ENCODE peak calls at places on chromosomes 2 and 18, in eight cellular contexts. R is SJSA1; I is cardiac muscle cell; F is astrocyte; K is transverse colon; X is CD8-positive, alpha-beta T cell; M is MM.1S; E is mammary epithelial cell. D is an unnamed sample.

GRCh38 chr18:48832961-48833700 is 117.6 kb downstream of the SMAD7 start:
- DNase-seq in K (peak; percentile 74), E (peak; percentile 93), F (peak; percentile 94), R (peak; percentile 92), I (no peak), X (no peak), M (no peak), D (peak; percentile 2)

GRCh38 chr2:172821370-172822338 is 86.0 kb downstream of the RAPGEF4 start:
- DNase-seq in M (no peak), E (no peak), X (no peak), F (peak; percentile 51), I (no peak), K (no peak), R (no peak), D (no peak)

GRCh38 chr2:41936751-41937463 is 110.9 kb upstream of the PKDCC start:
- DNase-seq in F (no peak), R (peak; percentile 74), K (no peak), I (no peak), X (no peak), M (no peak), E (no peak), D (no peak)

GRCh38 chr2:37782721-37783438 is 111.4 kb upstream of the CDC42EP3 start:
- DNase-seq in K (peak; percentile 31), M (no peak), I (no peak), R (peak; percentile 60), X (no peak), E (no peak), F (no peak), D (no peak)

GRCh38 chr2:234998404-234999211 is 46.8 kb downstream of the SH3BP4 start:
- DNase-seq in M (no peak), K (no peak), I (peak; percentile 80), X (no peak), F (no peak), R (peak; percentile 94), E (no peak), D (peak; percentile 52)

GRCh38 chr2:212912445-212913103 is 238.8 kb downstream of the IKZF2 start:
- DNase-seq in K (peak; percentile 77), M (no peak), I (no peak), F (peak; percentile 51), E (peak; percentile 50), X (no peak), R (no peak), D (no peak)

GRCh38 chr2:101463885-101464653 is 10.8 kb downstream of the RFX8 start:
- DNase-seq in X (no peak), M (no peak), R (peak; percentile 79), K (no peak), F (peak; percentile 59), I (no peak), E (no peak), D (no peak)

GRCh38 chr2:159615936-159616733 is at the start of gene BAZ2B:
- DNase-seq in E (peak; percentile 83), K (peak; percentile 64), F (peak; percentile 89), I (peak; percentile 62), R (peak; percentile 51), X (peak; percentile 2), M (peak; percentile 65), D (peak; percentile 66)

GRCh38 chr2:112891333-112891950 is 19.5 kb upstream of the IL37 start:
- DNase-seq in F (no peak), I (no peak), M (no peak), X (no peak), R (peak; percentile 24), K (no peak), E (peak; percentile 99), D (no peak)

GRCh38 chr2:9142551-9143263 is 63.9 kb upstream of the ASAP2 start:
- DNase-seq in M (peak; percentile 62), R (peak; percentile 88), I (peak; percentile 76), K (peak; percentile 93), F (peak; percentile 77), E (peak; percentile 85), X (peak; percentile 71), D (peak; percentile 97)

GRCh38 chr2:212683346-212683745 is 144.7 kb upstream of the ERBB4 start:
- DNase-seq in K (no peak), I (no peak), E (peak; percentile 8), X (no peak), M (no peak), F (peak; percentile 41), R (no peak), D (no peak)

GRCh38 chr2:95379616-95379925 is 22.9 kb upstream of the FAHD2A start:
- DNase-seq in M (no peak), R (no peak), F (no peak), X (no peak), K (no peak), E (no peak), I (no peak), D (peak; percentile 44)

GRCh38 chr2:182240862-182241371 is 185.9 kb downstream of the PDE1A start:
- DNase-seq in X (no peak), I (peak; percentile 42), E (peak; percentile 31), F (peak; percentile 10), R (no peak), M (peak; percentile 86), K (peak; percentile 60), D (peak; percentile 43)

GRCh38 chr2:173962036-173962435 is 3.1 kb downstream of the SP3 start:
- DNase-seq in I (no peak), K (no peak), R (no peak), M (peak; percentile 30), F (no peak), E (no peak), X (no peak), D (no peak)

GRCh38 chr2:41962912-41963652 is 84.7 kb upstream of the PKDCC start:
- DNase-seq in K (no peak), I (no peak), F (no peak), M (no peak), E (no peak), R (no peak), X (no peak), D (no peak)

GRCh38 chr18:24987271-24987932 is 364.6 kb downstream of the ZNF521 start:
- DNase-seq in I (no peak), R (no peak), K (no peak), X (no peak), F (peak; percentile 19), E (peak; percentile 14), M (no peak), D (no peak)

DNA sequence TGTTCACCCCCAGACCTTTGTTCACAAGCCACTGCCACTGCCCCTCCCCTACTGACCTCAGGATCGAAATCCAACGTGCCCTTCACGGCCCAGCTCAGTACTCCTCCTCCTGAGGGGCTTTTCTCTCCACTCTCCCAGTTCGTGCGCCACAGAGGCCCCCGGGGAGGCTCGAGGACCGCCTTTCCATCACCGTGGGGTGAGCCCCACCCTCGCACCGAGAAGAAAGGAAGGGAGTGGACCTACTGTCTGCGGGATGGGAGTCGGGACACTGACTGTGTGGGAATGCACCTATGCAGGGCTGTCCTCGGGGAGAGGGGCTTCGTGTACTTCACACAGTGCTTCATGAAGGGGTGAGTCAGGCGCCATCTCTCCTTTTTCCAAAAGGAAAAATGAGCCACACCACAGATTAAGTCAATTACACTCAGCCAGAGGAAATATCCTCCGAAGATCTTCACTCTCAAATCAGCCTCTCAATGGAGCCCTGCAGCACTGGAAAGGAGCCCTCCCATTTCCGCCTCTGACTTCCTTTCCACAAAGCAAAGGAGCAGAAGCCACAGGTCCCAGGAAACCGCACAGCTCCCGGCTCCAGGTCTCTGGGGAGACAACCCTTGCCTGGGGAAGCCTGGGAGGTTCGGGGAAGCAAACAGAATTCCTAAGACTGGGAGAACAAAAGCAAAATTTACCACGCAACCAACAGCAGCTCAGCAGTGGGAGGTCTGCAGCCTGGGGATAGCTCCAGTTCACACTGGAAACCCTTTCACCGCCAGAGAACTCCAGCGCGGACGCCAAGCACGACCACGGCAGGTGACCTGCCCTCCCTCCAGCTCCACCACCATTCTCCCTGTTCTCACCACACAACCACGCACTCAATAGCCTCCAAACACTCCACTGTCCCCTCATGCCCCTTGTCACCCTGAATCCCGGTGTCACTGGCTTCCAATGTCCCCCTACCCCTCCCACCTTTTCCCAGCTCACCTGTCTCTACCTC is 21.6 kb downstream of the ADCY3 start:
- DNase-seq in F (no peak), K (no peak), E (no peak), R (peak; percentile 84), X (no peak), I (no peak), M (no peak), D (no peak)
- H3K4me1 ChIP-seq in F (no peaks in the 10 kb centered on the region), K (no peaks in the 10 kb centered on the region), E (no peaks in the 10 kb centered on the region), R (peaks cover 26% of the 10 kb centered on the region), X (no peaks in the 10 kb centered on the region), I (no peaks in the 10 kb centered on the region), M (no peaks in the 10 kb centered on the region), D (peaks cover 4% of the 10 kb centered on the region)

GRCh38 chr2:127820080-127820668 is 9.2 kb upstream of the WDR33 start:
- DNase-seq in I (no peak), X (no peak), K (no peak), R (no peak), E (no peak), M (no peak), F (peak; percentile 10), D (peak; percentile 22)
- H3K9me3 ChIP-seq in I (no peaks in the 10 kb centered on the region), X (peaks cover 4% of the 10 kb centered on the region), K (peaks cover 22% of the 10 kb centered on the region), R (peaks cover 17% of the 10 kb centered on the region), E (peaks cover 16% of the 10 kb centered on the region), M (peaks cover 3% of the 10 kb centered on the region), F (peaks cover 24% of the 10 kb centered on the region), D (peaks cover 16% of the 10 kb centered on the region)

DNA sequence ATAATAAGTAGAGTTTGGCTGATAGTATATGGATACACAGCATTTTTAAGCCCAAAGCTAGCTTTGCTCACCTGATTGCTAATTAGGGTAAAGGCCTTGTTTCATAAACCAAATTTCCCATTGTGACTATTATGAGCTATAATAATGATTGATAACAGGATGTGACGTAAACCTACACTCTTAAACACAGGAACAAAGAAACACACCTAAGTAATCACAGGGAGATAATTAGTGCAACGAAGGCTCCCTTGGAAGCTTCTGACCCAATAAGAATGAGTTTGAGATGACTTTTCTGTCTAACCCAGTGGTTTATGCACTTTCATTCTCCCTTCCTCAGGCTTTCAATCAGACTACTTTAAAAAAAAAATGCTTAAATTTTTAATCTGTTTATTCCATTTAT is 683.2 kb downstream of the SATB2 start:
- DNase-seq in R (no peak), E (no peak), X (no peak), I (no peak), K (no peak), F (no peak), M (no peak), D (no peak)
- H3K4me3 ChIP-seq in R (no peak overlapping the region), E (no peak overlapping the region), X (no peak overlapping the region), I (no peak overlapping the region), K (no peak overlapping the region), F (no peak overlapping the region), M (no peak overlapping the region), D (no peak overlapping the region)

GRCh38 chr18:62369129-62369644 is 44.1 kb downstream of the TNFRSF11A start:
- DNase-seq in I (no peak), R (no peak), E (no peak), M (no peak), F (no peak), K (no peak), X (no peak), D (no peak)
- H3K4me1 ChIP-seq in I (no peaks in the 10 kb centered on the region), R (no peaks in the 10 kb centered on the region), E (no peaks in the 10 kb centered on the region), M (no peaks in the 10 kb centered on the region), F (no peaks in the 10 kb centered on the region), K (no peaks in the 10 kb centered on the region), X (no peaks in the 10 kb centered on the region), D (no peaks in the 10 kb centered on the region)

GRCh38 chr2:239715606-239716005 is 309.5 kb downstream of the NDUFA10 start:
- DNase-seq in I (no peak), E (no peak), F (no peak), K (no peak), R (peak; percentile 37), M (no peak), X (no peak), D (peak; percentile 4)
- H3K9me3 ChIP-seq in I (no peaks in the 10 kb centered on the region), E (peaks cover 33% of the 10 kb centered on the region), F (peaks cover 10% of the 10 kb centered on the region), K (no peaks in the 10 kb centered on the region), R (no peaks in the 10 kb centered on the region), M (no peaks in the 10 kb centered on the region), X (no peaks in the 10 kb centered on the region), D (no peaks in the 10 kb centered on the region)